ENCODE peak calls at places on chromosomes 11 and 22, in eight cellular contexts. Y is HuH-7.5; X is right atrium auricular region; O is OCI-M1; N is A549; V is hippocampal formation; J is ureter; L is central memory CD4-positive, alpha-beta T cell. Z is an unnamed sample.

GRCh38 chr22:37431366-37431765 is 4.1 kb upstream of the ELFN2 start:
- DNase-seq in L (no peak), V (no peak), Y (no peak), X (no peak), O (no peak), N (peak), J (no peak), Z (no peak)

GRCh38 chr22:40805239-40805638 is 13.9 kb downstream of the SLC25A17 start:
- DNase-seq in O (no peak), L (no peak), V (no peak), Y (no peak), N (no peak), X (no peak), J (no peak), Z (no peak)

GRCh38 chr11:117232911-117233409 is 489 bp downstream of the RNF214 start:
- DNase-seq in O (peak), N (no peak), X (peak), J (no peak), L (no peak), Y (peak), V (no peak), Z (no peak)

GRCh38 chr22:23053051-23053707 is 17.1 kb upstream of the GNAZ start:
- DNase-seq in V (no peak), N (no peak), J (no peak), O (no peak), L (no peak), Y (no peak), X (peak), Z (no peak)

GRCh38 chr11:58924230-58924629 is 15.1 kb upstream of the GLYATL1 start:
- DNase-seq in V (no peak), X (no peak), Y (no peak), L (no peak), J (no peak), O (no peak), N (no peak), Z (no peak)

GRCh38 chr11:83033972-83034672 is 37.6 kb downstream of the RAB30 start:
- DNase-seq in X (peak), L (no peak), J (no peak), Y (no peak), N (no peak), O (peak), V (peak), Z (no peak)

GRCh38 chr22:32389685-32390084 is 22.4 kb downstream of the RTCB start:
- DNase-seq in L (no peak), J (no peak), Y (no peak), N (peak), V (no peak), O (peak), X (no peak), Z (no peak)

GRCh38 chr11:129704831-129705230 is 110.8 kb upstream of the TMEM45B start:
- DNase-seq in Y (no peak), N (no peak), V (no peak), O (no peak), X (no peak), J (no peak), L (no peak), Z (no peak)

GRCh38 chr11:28491431-28491830 is 383.2 kb downstream of the METTL15 start:
- DNase-seq in N (no peak), Y (no peak), X (no peak), J (no peak), V (no peak), O (no peak), L (no peak), Z (no peak)

Z was measured in Caco-2.